ENCODE peak calls at places on chromosomes 12 and 14, in eight cellular contexts. M, Y, Z, Q, I, N, K and C are unnamed samples.

GRCh38 chr12:124545508-124546418 is 21.6 kb downstream of the NCOR2 start:
- DNase-seq in M (no peak), Y (no peak), Z (no peak), Q (peak; percentile 63), I (no peak), N (peak; percentile 88), K (peak; percentile 52), C (peak; percentile 52)

GRCh38 chr14:65403231-65403630 is 9.3 kb upstream of the FUT8 start:
- DNase-seq in M (no peak), Y (peak; percentile 71), Z (no peak), Q (peak; percentile 81), I (peak; percentile 61), N (peak; percentile 28), K (no peak), C (peak; percentile 81)

GRCh38 chr14:89540830-89541470 is 123.9 kb upstream of the FOXN3 start:
- DNase-seq in M (peak; percentile 25), Y (peak; percentile 83), Z (no peak), Q (peak; percentile 73), I (peak; percentile 68), N (peak; percentile 92), K (no peak), C (peak; percentile 80)

GRCh38 chr14:51342226-51342625 is 102.2 kb downstream of the TMX1 start:
- DNase-seq in M (peak; percentile 38), Y (peak; percentile 49), Z (no peak), Q (no peak), I (no peak), N (peak; percentile 60), K (no peak), C (no peak)

GRCh38 chr14:52328286-52328685 is 14.2 kb downstream of the PTGER2 start:
- DNase-seq in M (no peak), Y (peak; percentile 69), Z (no peak), Q (no peak), I (peak; percentile 46), N (peak; percentile 65), K (no peak), C (peak; percentile 48)

GRCh38 chr14:92481386-92481785 is 32.2 kb upstream of the RIN3 start:
- DNase-seq in M (no peak), Y (peak; percentile 57), Z (no peak), Q (no peak), I (peak; percentile 57), N (peak; percentile 61), K (no peak), C (peak; percentile 74)

GRCh38 chr12:101539148-101539547 is 55.6 kb upstream of the MYBPC1 start:
- DNase-seq in M (no peak), Y (no peak), Z (peak; percentile 33), Q (no peak), I (no peak), N (no peak), K (no peak), C (no peak)

GRCh38 chr12:84787253-84787652 is 125.3 kb downstream of the SLC6A15 start:
- DNase-seq in M (peak; percentile 60), Y (no peak), Z (no peak), Q (no peak), I (no peak), N (no peak), K (no peak), C (no peak)

GRCh38 chr14:58668848-58669480 is 31.2 kb downstream of the DACT1 start:
- DNase-seq in M (no peak), Y (no peak), Z (no peak), Q (no peak), I (no peak), N (no peak), K (no peak), C (no peak)

GRCh38 chr12:119682635-119683340 is 14.9 kb downstream of the PRKAB1 start:
- DNase-seq in M (no peak), Y (peak; percentile 35), Z (no peak), Q (no peak), I (no peak), N (no peak), K (no peak), C (no peak)

GRCh38 chr14:69581316-69581935 is 6.8 kb upstream of the CCDC177 start:
- DNase-seq in M (no peak), Y (no peak), Z (no peak), Q (no peak), I (no peak), N (no peak), K (no peak), C (no peak)

GRCh38 chr14:54730156-54730961 is 163.4 kb downstream of the SAMD4A start:
- DNase-seq in M (no peak), Y (peak; percentile 96), Z (no peak), Q (peak; percentile 48), I (peak; percentile 50), N (peak; percentile 74), K (no peak), C (peak; percentile 98)

GRCh38 chr14:71309756-71310155 is 402.5 kb downstream of the PCNX1 start:
- DNase-seq in M (no peak), Y (no peak), Z (no peak), Q (no peak), I (no peak), N (no peak), K (no peak), C (no peak)

GRCh38 chr12:70722584-70723343 is 85.5 kb upstream of the PTPRB start:
- DNase-seq in M (no peak), Y (no peak), Z (no peak), Q (no peak), I (peak; percentile 75), N (peak; percentile 43), K (no peak), C (peak; percentile 13)

GRCh38 chr12:121388421-121388981 is 11.4 kb upstream of the RNF34 start:
- DNase-seq in M (no peak), Y (peak; percentile 80), Z (no peak), Q (peak; percentile 43), I (peak; percentile 73), N (peak; percentile 77), K (no peak), C (peak; percentile 84)

GRCh38 chr14:76348898-76349297 is 27.0 kb upstream of the ESRRB start:
- DNase-seq in M (no peak), Y (peak; percentile 81), Z (peak; percentile 25), Q (peak; percentile 20), I (peak; percentile 59), N (peak; percentile 72), K (no peak), C (peak; percentile 69)

GRCh38 chr12:105936496-105936895 is 202.3 kb downstream of the NUAK1 start:
- DNase-seq in M (no peak), Y (no peak), Z (no peak), Q (no peak), I (no peak), N (no peak), K (no peak), C (no peak)

GRCh38 chr14:90319634-90320541 is 11.9 kb downstream of the NRDE2 start:
- DNase-seq in M (no peak), Y (peak; percentile 19), Z (no peak), Q (no peak), I (no peak), N (no peak), K (no peak), C (no peak)

GRCh38 chr14:105879503-105879866 is 353.1 kb downstream of the TMEM121 start:
- DNase-seq in M (no peak), Y (no peak), Z (no peak), Q (no peak), I (no peak), N (no peak), K (no peak), C (no peak)

GRCh38 chr12:53300187-53300586 is 692 bp downstream of the MYG1 start:
- DNase-seq in M (no peak), Y (peak; percentile 71), Z (no peak), Q (no peak), I (peak; percentile 55), N (peak; percentile 52), K (no peak), C (peak; percentile 40)

GRCh38 chr14:64788706-64789105 is 84.5 kb downstream of the PLEKHG3 start:
- DNase-seq in M (peak; percentile 81), Y (peak; percentile 86), Z (no peak), Q (peak; percentile 84), I (peak; percentile 85), N (peak; percentile 97), K (no peak), C (peak; percentile 93)

GRCh38 chr14:68820536-68820935 is 27.7 kb upstream of the ZFP36L1 start:
- DNase-seq in M (no peak), Y (no peak), Z (no peak), Q (no peak), I (no peak), N (no peak), K (no peak), C (no peak)

GRCh38 chr14:94863366-94863765 is 93.5 kb upstream of the GSC start:
- DNase-seq in M (no peak), Y (no peak), Z (no peak), Q (no peak), I (no peak), N (no peak), K (no peak), C (no peak)

GRCh38 chr12:108691154-108691994 is 39.9 kb downstream of the CORO1C start:
- DNase-seq in M (peak; percentile 93), Y (peak; percentile 100), Z (peak; percentile 97), Q (peak; percentile 98), I (peak; percentile 99), N (peak; percentile 99), K (peak; percentile 91), C (peak; percentile 99)

GRCh38 chr14:68042002-68042401 is 222.4 kb downstream of the RAD51B start:
- DNase-seq in M (no peak), Y (no peak), Z (no peak), Q (no peak), I (no peak), N (no peak), K (no peak), C (no peak)

GRCh38 chr12:12267801-12268200 is 957 bp upstream of the LRP6 start:
- DNase-seq in M (no peak), Y (no peak), Z (no peak), Q (no peak), I (no peak), N (no peak), K (peak; percentile 7), C (no peak)
- H3K4me3 ChIP-seq in M (peak overlapping the region; percentile 90), Y (peak overlapping the region; percentile 86), Z (peak overlapping the region; percentile 64), Q (peak overlapping the region; percentile 96), I (peak overlapping the region; percentile 86), N (peak overlapping the region; percentile 87), K (no peak overlapping the region), C (peak overlapping the region; percentile 99)

DNA sequence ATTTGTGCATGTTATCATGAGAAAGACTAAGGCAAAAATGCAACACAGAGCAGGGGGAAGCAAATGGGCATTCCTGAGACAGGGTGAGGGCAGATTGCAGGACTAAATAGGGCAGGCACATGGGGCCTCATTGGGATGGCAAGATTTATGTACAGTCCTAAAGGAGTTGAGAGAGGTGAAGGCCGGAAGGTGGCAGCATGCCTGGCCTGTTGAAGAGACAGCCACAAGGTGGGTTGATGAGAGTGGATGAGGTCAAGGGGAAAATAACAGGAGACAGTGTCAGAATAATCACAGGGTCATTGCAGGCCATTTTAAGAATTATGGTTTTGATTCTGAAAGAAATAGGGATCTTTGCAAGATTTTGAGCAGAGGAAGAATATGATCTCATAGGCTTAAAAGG is 21.0 kb downstream of the PAH start:
- DNase-seq in M (no peak), Y (no peak), Z (no peak), Q (no peak), I (no peak), N (no peak), K (no peak), C (no peak)
- TF ChIP-seq CTCF in M (no peak), Y (no peak), Z (no peak), Q (no peak), I (no peak), N (no peak), K (no peak), C (no peak)

GRCh38 chr12:46830731-46831334 is 5.0 kb upstream of the SLC38A4 start:
- DNase-seq in M (no peak), Y (peak; percentile 48), Z (no peak), Q (no peak), I (no peak), N (no peak), K (peak; percentile 23), C (no peak)
- H3K4me3 ChIP-seq in M (peak overlapping the region; percentile 50), Y (peak overlapping the region; percentile 53), Z (peak overlapping the region; percentile 59), Q (peak overlapping the region; percentile 44), I (peak overlapping the region; percentile 36), N (peak overlapping the region; percentile 49), K (no peak overlapping the region), C (peak overlapping the region; percentile 58)

GRCh38 chr12:116202940-116203339 is 74.6 kb downstream of the MED13L start:
- DNase-seq in M (no peak), Y (peak; percentile 66), Z (no peak), Q (no peak), I (no peak), N (no peak), K (no peak), C (peak; percentile 50)
- TF ChIP-seq CTCF in M (no peak), Y (peak; percentile 20), Z (no peak), Q (peak; percentile 32), I (peak; percentile 2), N (peak; percentile 27), K (no peak), C (peak; percentile 57)